ENCODE peak calls at places on chromosomes 12 and 14, in five cellular contexts. K is H9, F is neuronal stem cell, E is IMR-90, U is mesendoderm. P is an unnamed sample.

GRCh38 chr12:120321382-120322202 is 6.0 kb downstream of the PLA2G1B start:
- DNase-seq in E (no peak), F (no peak), K (no peak), U (no peak), P (no peak)

GRCh38 chr14:32896979-32897723 is 41.5 kb upstream of the NPAS3 start:
- DNase-seq in E (peak), F (no peak), U (no peak), K (no peak), P (peak)

GRCh38 chr14:74907744-74908143 is 15.3 kb downstream of the RPS6KL1 start:
- DNase-seq in K (no peak), F (no peak), E (no peak), U (no peak), P (no peak)

GRCh38 chr12:2334291-2335088 is 281.7 kb downstream of the CACNA1C start:
- DNase-seq in E (no peak), U (no peak), F (no peak), K (no peak), P (no peak)

GRCh38 chr14:93941293-93941910 is 14.3 kb downstream of the FAM181A start:
- DNase-seq in K (no peak), U (no peak), F (no peak), E (peak), P (peak)

GRCh38 chr12:38544357-38545066 is 227.9 kb downstream of the ALG10B start:
- DNase-seq in U (peak), E (no peak), F (peak), K (peak), P (no peak)

GRCh38 chr12:56358836-56359532 is 923 bp downstream of the STAT2 start:
- DNase-seq in U (no peak), K (no peak), E (peak), F (no peak), P (peak)

GRCh38 chr12:2154521-2154920 is 101.7 kb downstream of the CACNA1C start:
- DNase-seq in F (no peak), E (no peak), U (no peak), K (no peak), P (no peak)

GRCh38 chr14:83559721-83560120 is 1970.2 kb upstream of the FLRT2 start:
- DNase-seq in U (no peak), E (peak), F (no peak), K (no peak), P (peak)

GRCh38 chr12:9072481-9073038 is 43.2 kb downstream of the A2M start:
- DNase-seq in U (no peak), K (no peak), E (no peak), F (no peak), P (no peak)

GRCh38 chr12:25436206-25436912 is 116.7 kb downstream of the LMNTD1 start:
- DNase-seq in K (peak), F (peak), E (peak), U (peak), P (peak)

GRCh38 chr12:64219135-64219534 is 3.0 kb downstream of the KICS2 start:
- DNase-seq in K (no peak), E (no peak), F (no peak), U (peak), P (no peak)

GRCh38 chr12:46217686-46218508 is 50.9 kb downstream of the SLC38A1 start:
- DNase-seq in K (no peak), F (no peak), U (no peak), E (no peak), P (no peak)

GRCh38 chr12:56119361-56119796 is 1.3 kb downstream of the ZC3H10 start:
- DNase-seq in E (peak), K (peak), U (peak), F (peak), P (peak)

DNA sequence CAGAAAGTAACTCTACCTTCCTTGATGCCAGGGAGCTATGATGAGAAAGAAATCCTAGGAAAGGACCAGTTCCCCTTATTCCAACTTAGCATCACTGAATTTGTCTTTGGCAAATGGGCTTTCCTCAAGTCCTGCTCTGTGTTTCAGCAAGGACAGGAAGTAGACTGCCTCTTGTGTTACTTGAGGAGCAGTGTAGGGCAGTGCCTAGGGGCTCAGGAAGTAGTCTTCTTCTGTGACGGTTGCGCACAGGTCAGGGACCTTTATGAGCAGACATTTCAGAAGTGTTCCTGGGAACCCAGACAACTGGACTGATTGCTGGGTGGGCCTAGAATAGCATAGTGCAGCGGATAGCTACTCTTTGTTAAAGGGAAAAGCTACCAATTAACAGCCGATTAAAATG is 2.7 kb downstream of the LGALS3 start:
- DNase-seq in E (peak), F (no peak), U (no peak), K (no peak), P (no peak)
- H3K27ac ChIP-seq in E (no peak), F (no peak), U (no peak), K (no peak), P (no peak)

GRCh38 chr12:58919271-58920101 is 818 bp downstream of the LRIG3 start:
- DNase-seq in U (peak), E (peak), K (peak), F (peak), P (peak)
- H3K4ac ChIP-seq in U (peak), E (peak), K (no peak), F (peak), P (peak)

DNA sequence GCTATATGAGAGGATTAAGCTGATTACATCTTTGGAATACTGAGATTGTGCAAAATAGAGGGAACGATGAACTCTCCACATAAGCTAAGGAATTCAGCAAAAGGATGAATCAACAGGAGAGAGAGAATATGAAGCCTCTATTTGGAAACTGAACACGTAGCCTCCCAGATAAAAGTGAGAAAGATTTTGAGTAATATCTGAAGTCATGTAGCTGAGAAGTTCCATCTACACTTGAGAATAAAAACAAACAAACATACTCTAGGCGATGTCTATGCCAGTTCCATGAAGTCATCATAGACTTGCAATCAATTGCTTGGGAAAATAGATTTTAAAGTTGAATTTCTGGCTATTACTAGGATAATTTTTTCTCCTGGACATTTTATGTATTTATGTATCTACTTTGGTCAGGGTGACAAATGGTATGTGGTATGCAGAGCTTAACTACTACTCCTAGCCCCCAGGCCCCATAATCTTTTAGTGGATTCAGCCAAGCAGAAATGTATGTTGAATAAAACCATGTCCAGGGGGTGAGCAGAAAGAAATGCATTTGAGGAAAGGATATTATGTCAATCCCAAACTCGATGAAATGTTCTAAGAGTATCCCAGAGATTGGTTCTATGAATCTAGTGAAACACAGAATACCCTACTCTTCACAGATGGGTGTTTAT is 627.4 kb downstream of the DIO2 start:
- DNase-seq in K (no peak), E (peak), F (no peak), U (no peak), P (peak)
- H3K27ac ChIP-seq in K (no peak), E (peak), F (no peak), U (no peak), P (peak)

GRCh38 chr12:12561305-12562015 is 1.2 kb downstream of the DUSP16 start:
- DNase-seq in E (peak), K (peak), F (peak), U (peak), P (peak)
- H3K4ac ChIP-seq in E (peak), K (no peak), F (no peak), U (peak), P (no peak)

GRCh38 chr12:15278816-15279658 is 43.3 kb upstream of the PTPRO start:
- DNase-seq in F (no peak), K (no peak), E (peak), U (no peak), P (peak)
- H3K27ac ChIP-seq in F (no peak), K (no peak), E (no peak), U (no peak), P (no peak)

GRCh38 chr12:91810531-91810930 is 335.1 kb downstream of the BTG1 start:
- DNase-seq in U (no peak), K (no peak), E (no peak), F (no peak), P (no peak)
- H3K4ac ChIP-seq in U (no peak), K (no peak), E (no peak), F (no peak), P (no peak)

P was measured in mesenchymal stem cell.